ENCODE peak calls at places on chromosomes 5 and 9, in four cellular contexts. T is activated T-cell treated with anti-CD3 and anti-CD28 coated beads for 48 hours, R is RPMI8226, Q is lower lobe of right lung. O is an unnamed sample.

GRCh38 chr9:114779352-114779845 is 26.4 kb downstream of the TNFSF15 start:
- DNase-seq in T (no peak), R (no peak), Q (peak; percentile 81), O (no peak)

GRCh38 chr9:133990366-133991210 is 1.5 kb downstream of the VAV2 start:
- DNase-seq in T (no peak), Q (peak; percentile 55), R (no peak), O (peak; percentile 68)

GRCh38 chr5:160001457-160001856 is 7.5 kb upstream of the TTC1 start:
- DNase-seq in Q (no peak), R (peak; percentile 83), T (no peak), O (no peak)

GRCh38 chr9:129617167-129617566 is 3.7 kb downstream of the C9orf50 start:
- DNase-seq in R (peak; percentile 62), T (no peak), Q (no peak), O (no peak)

GRCh38 chr9:100505564-100506159 is 32.7 kb downstream of the TMEFF1 start:
- DNase-seq in Q (peak; percentile 77), R (peak; percentile 69), T (peak; percentile 63), O (no peak)

GRCh38 chr9:72326643-72327042 is 38.4 kb downstream of the ZFAND5 start:
- DNase-seq in R (no peak), Q (no peak), T (no peak), O (no peak)

GRCh38 chr5:14491505-14491904 is 90.1 kb upstream of the OTULINL start:
- DNase-seq in R (no peak), Q (no peak), T (no peak), O (no peak)

GRCh38 chr9:127224178-127224882 is 40.2 kb upstream of the GARNL3 start:
- DNase-seq in R (peak; percentile 97), T (peak; percentile 82), Q (peak; percentile 91), O (peak; percentile 95)

GRCh38 chr5:1144638-1145396 is 33.0 kb upstream of the SLC12A7 start:
- DNase-seq in T (no peak), R (no peak), Q (no peak), O (peak; percentile 31)

GRCh38 chr9:16367605-16368424 is 502.7 kb downstream of the BNC2 start:
- DNase-seq in R (no peak), Q (no peak), T (no peak), O (no peak)

GRCh38 chr5:61493973-61494372 is 161.9 kb downstream of the ZSWIM6 start:
- DNase-seq in R (no peak), Q (no peak), T (no peak), O (no peak)

GRCh38 chr5:122515709-122516431 is 203.8 kb downstream of the SNCAIP start:
- DNase-seq in T (no peak), Q (no peak), R (peak; percentile 57), O (no peak)

GRCh38 chr5:77937015-77937908 is 161.1 kb upstream of the TBCA start:
- DNase-seq in R (peak; percentile 19), Q (no peak), T (no peak), O (no peak)

GRCh38 chr5:34483442-34484033 is 172.6 kb upstream of the RAI14 start:
- DNase-seq in Q (no peak), R (no peak), T (no peak), O (no peak)

GRCh38 chr5:115262066-115262404 is 642 bp downstream of the PGGT1B start:
- DNase-seq in R (peak; percentile 44), T (no peak), Q (no peak), O (no peak)

GRCh38 chr5:143435207-143435657 is 31.7 kb upstream of the NR3C1 start:
- DNase-seq in Q (no peak), R (peak; percentile 71), T (no peak), O (no peak)

GRCh38 chr9:113875917-113876805 is at the start of gene ZNF618:
- DNase-seq in Q (peak; percentile 53), T (no peak), R (peak; percentile 14), O (peak; percentile 71)

GRCh38 chr9:33068991-33069390 is 7.5 kb downstream of the SMU1 start:
- DNase-seq in R (no peak), Q (no peak), T (no peak), O (no peak)